ENCODE peak calls at places on chromosomes 6 and 20, in seven cellular contexts. J is NCI-H1436; M is hypothalamus; K is colonic mucosa; E is NCI-H345; Z is stimulated activated CD8-positive, alpha-beta memory T cell treated with anti-CD3 and anti-CD28 coated beads, Interleukin-7, amount 100 ng/mL, for 24 hours; G is NCI-H146. A is an unnamed sample.
A peak's percentile ranks its signal among the peaks of the same experiment; 100 is the strongest.

GRCh38 chr6:484086-484728 is 92.7 kb downstream of the IRF4 start:
- DNase-seq in J (no peak), E (peak; percentile 59), K (no peak), M (no peak), Z (no peak), G (no peak), A (no peak)

GRCh38 chr20:44342240-44342639 is 5.4 kb downstream of the R3HDML start:
- DNase-seq in E (no peak), Z (no peak), J (no peak), M (no peak), G (no peak), K (no peak), A (no peak)

GRCh38 chr6:49541210-49541724 is 9.2 kb upstream of the C6orf141 start:
- DNase-seq in Z (no peak), G (no peak), M (no peak), K (no peak), J (peak; percentile 26), E (no peak), A (no peak)

GRCh38 chr6:142416179-142416578 is 114.4 kb downstream of the ADGRG6 start:
- DNase-seq in G (no peak), K (no peak), Z (no peak), M (no peak), J (no peak), E (no peak), A (no peak)

GRCh38 chr6:23027281-23027680 is 457.9 kb downstream of the HDGFL1 start:
- DNase-seq in Z (no peak), M (peak; percentile 13), J (peak; percentile 86), K (no peak), E (peak; percentile 78), G (peak; percentile 94), A (no peak)

GRCh38 chr6:4250645-4251044 is 115.3 kb upstream of the ECI2 start:
- DNase-seq in M (no peak), E (no peak), G (no peak), J (no peak), K (no peak), Z (no peak), A (no peak)

GRCh38 chr6:139879823-139880356 is 505.4 kb upstream of the CITED2 start:
- DNase-seq in M (no peak), G (no peak), J (no peak), E (no peak), Z (no peak), K (no peak), A (no peak)

GRCh38 chr6:70709826-70710225 is 42.1 kb downstream of the SMAP1 start:
- DNase-seq in E (no peak), Z (no peak), G (no peak), J (no peak), K (no peak), M (no peak), A (no peak)

GRCh38 chr20:1567392-1568165 is 10.1 kb upstream of the SIRPD start:
- DNase-seq in G (no peak), Z (no peak), J (no peak), K (no peak), E (no peak), M (no peak), A (no peak)

GRCh38 chr6:150936021-150936555 is 70.6 kb downstream of the MTHFD1L start:
- DNase-seq in Z (no peak), E (no peak), K (no peak), G (no peak), J (no peak), M (no peak), A (no peak)

GRCh38 chr6:108127826-108128225 is 38.0 kb upstream of the NR2E1 start:
- DNase-seq in M (no peak), G (no peak), E (peak; percentile 25), Z (no peak), J (no peak), K (no peak), A (no peak)

GRCh38 chr20:55264825-55265224 is 740.5 kb downstream of the CBLN4 start:
- DNase-seq in Z (no peak), J (no peak), E (no peak), K (no peak), G (peak; percentile 89), M (no peak), A (no peak)

GRCh38 chr6:161744211-161745067 is 470.6 kb upstream of the AGPAT4 start:
- DNase-seq in E (no peak), M (no peak), Z (no peak), G (peak; percentile 47), J (no peak), K (no peak), A (no peak)

GRCh38 chr6:20170455-20171148 is 41.7 kb downstream of the MBOAT1 start:
- DNase-seq in Z (no peak), E (no peak), G (no peak), M (no peak), K (no peak), J (no peak), A (no peak)

GRCh38 chr6:137874204-137875001 is 7.3 kb downstream of the TNFAIP3 start:
- DNase-seq in G (no peak), E (no peak), Z (no peak), J (no peak), K (peak; percentile 49), M (no peak), A (no peak)

GRCh38 chr6:5995705-5996686 is 10.7 kb downstream of the NRN1 start:
- DNase-seq in M (no peak), K (peak; percentile 64), G (no peak), J (peak; percentile 48), Z (no peak), E (peak; percentile 2), A (no peak)

GRCh38 chr20:39631557-39631956 is 669.4 kb downstream of the DHX35 start:
- DNase-seq in M (no peak), K (no peak), G (no peak), E (no peak), Z (no peak), J (no peak), A (no peak)

GRCh38 chr20:58361549-58361948 is 27.5 kb upstream of the VAPB start:
- DNase-seq in K (no peak), Z (no peak), M (no peak), E (no peak), G (no peak), J (no peak), A (no peak)

GRCh38 chr20:24708411-24709295 is 239.2 kb downstream of the SYNDIG1 start:
- DNase-seq in E (no peak), J (no peak), K (no peak), M (no peak), G (no peak), Z (no peak), A (no peak)

GRCh38 chr6:37525460-37526357 is 26.0 kb upstream of the CCDC167 start:
- DNase-seq in M (no peak), E (no peak), J (no peak), G (no peak), K (no peak), Z (no peak), A (no peak)

GRCh38 chr6:53496797-53497196 is 48.1 kb downstream of the GCLC start:
- DNase-seq in J (no peak), Z (no peak), K (no peak), G (no peak), M (no peak), E (no peak), A (no peak)

GRCh38 chr20:33352258-33353012 is 48.9 kb downstream of the CDK5RAP1 start:
- DNase-seq in E (no peak), G (no peak), K (no peak), J (no peak), M (no peak), Z (no peak), A (no peak)

GRCh38 chr6:3414704-3415453 is 42.0 kb downstream of the SLC22A23 start:
- DNase-seq in J (no peak), G (no peak), K (no peak), M (no peak), Z (no peak), E (no peak), A (no peak)

GRCh38 chr6:89368107-89368506 is 15.6 kb upstream of the UBE2J1 start:
- DNase-seq in G (peak; percentile 54), J (peak; percentile 45), E (peak; percentile 54), M (peak; percentile 18), K (peak; percentile 84), Z (peak; percentile 39), A (no peak)

GRCh38 chr6:167140589-167141474 is 16.9 kb downstream of the GPR31 start:
- DNase-seq in K (no peak), M (no peak), Z (no peak), E (no peak), J (no peak), G (no peak), A (no peak)

GRCh38 chr6:73548458-73549446 is 27.9 kb upstream of the EEF1A1 start:
- DNase-seq in K (no peak), E (no peak), Z (no peak), G (no peak), J (no peak), M (no peak), A (no peak)

A was measured in mucosa of descending colon.